ENCODE peak calls at places on chromosomes 7 and 10, in six cellular contexts. M is AG20443, K is right lobe of liver, Q is heart left ventricle, C is gastrocnemius medialis, Y is NCI-H510A. O is an unnamed sample.

GRCh38 chr7:135856356-135857144 is 107.9 kb upstream of the FAM180A start:
- DNase-seq in C (no peak), Q (no peak), K (no peak), Y (no peak), M (peak), O (no peak)

GRCh38 chr7:44286618-44287487 is 38.5 kb downstream of the CAMK2B start:
- DNase-seq in M (no peak), Q (peak), Y (no peak), K (peak), C (peak), O (no peak)

GRCh38 chr10:61973169-61973568 is 71.7 kb downstream of the ARID5B start:
- DNase-seq in M (no peak), Y (no peak), K (no peak), C (no peak), Q (no peak), O (no peak)

GRCh38 chr7:5661941-5662340 is 119.5 kb downstream of the RNF216 start:
- DNase-seq in C (no peak), K (no peak), Y (no peak), Q (no peak), M (no peak), O (no peak)

GRCh38 chr7:114944742-114945625 is 23.1 kb downstream of the MDFIC start:
- DNase-seq in Q (peak), M (peak), Y (no peak), K (no peak), C (peak), O (no peak)

GRCh38 chr7:46321556-46322205 is 400.6 kb upstream of the IGFBP3 start:
- DNase-seq in C (no peak), M (no peak), K (no peak), Y (no peak), Q (no peak), O (no peak)

GRCh38 chr10:93463723-93464511 is 18.2 kb downstream of the MYOF start:
- DNase-seq in Q (peak), C (no peak), M (peak), Y (no peak), K (no peak), O (no peak)

GRCh38 chr10:78763651-78764395 is 304.9 kb upstream of the ZMIZ1 start:
- DNase-seq in Q (peak), M (no peak), Y (no peak), C (no peak), K (no peak), O (no peak)

GRCh38 chr7:98294798-98295382 is 13.4 kb downstream of the BRI3 start:
- DNase-seq in C (no peak), Q (peak), M (peak), Y (peak), K (peak), O (peak)

GRCh38 chr10:70885931-70886903 is 2.1 kb downstream of the PCBD1 start:
- DNase-seq in Q (no peak), K (peak), C (no peak), M (no peak), Y (no peak), O (no peak)

GRCh38 chr10:58554316-58554715 is 41.6 kb downstream of the BICC1 start:
- DNase-seq in Q (no peak), M (no peak), Y (no peak), C (no peak), K (no peak), O (no peak)

GRCh38 chr7:47489624-47490023 is 92.3 kb downstream of the TNS3 start:
- DNase-seq in C (no peak), Y (no peak), K (no peak), M (no peak), Q (no peak), O (no peak)

GRCh38 chr10:74612195-74612594 is 214.2 kb upstream of the KAT6B start:
- DNase-seq in K (no peak), M (no peak), Y (no peak), C (no peak), Q (no peak), O (no peak)

GRCh38 chr7:129462445-129462844 is 28.2 kb downstream of the STRIP2 start:
- DNase-seq in C (no peak), M (no peak), Y (no peak), K (no peak), Q (no peak), O (no peak)

GRCh38 chr7:96591900-96592676 is 117.6 kb downstream of the SEM1 start:
- DNase-seq in Y (no peak), Q (no peak), M (no peak), K (no peak), C (no peak), O (peak)

GRCh38 chr10:51369903-51370302 is 295.6 kb downstream of the PRKG1 start:
- DNase-seq in M (peak), Y (no peak), C (no peak), K (no peak), Q (no peak), O (no peak)